ENCODE peak calls at places on chromosomes 12 and 14, in ten cellular contexts. I is uterus, X is fibroblast of lung, B is lung, Y is H9, V is psoas muscle, F is tibial artery, Z is left ventricle myocardium inferior, P is pancreas, C is Caco-2. N is an unnamed sample. For H3K27me3 and H3K4me1, the result is how much of the 10 kb centered on the place peaks cover.

GRCh38 chr14:35879141-35879648 is 53.1 kb downstream of the BRMS1L start:
- DNase-seq in I (no peak), X (peak), B (no peak), Y (no peak), V (no peak), F (no peak), Z (no peak), P (no peak), C (no peak), N (no peak)

GRCh38 chr12:31591308-31591901 is 469 bp upstream of the DENND5B start:
- DNase-seq in I (peak), X (peak), B (no peak), Y (peak), V (no peak), F (no peak), Z (no peak), P (peak), C (peak), N (no peak)

GRCh38 chr12:77124767-77125166 is 59.4 kb upstream of the E2F7 start:
- DNase-seq in I (no peak), X (no peak), B (no peak), Y (no peak), V (no peak), F (no peak), Z (no peak), P (no peak), C (no peak), N (no peak)

GRCh38 chr12:84911331-84912190 is 1.0 kb downstream of the SLC6A15 start:
- DNase-seq in I (peak), X (peak), B (no peak), Y (peak), V (no peak), F (peak), Z (no peak), P (peak), C (peak), N (peak)

GRCh38 chr12:130783110-130783715 is 55.8 kb downstream of the STX2 start:
- DNase-seq in I (no peak), X (no peak), B (no peak), Y (peak), V (no peak), F (no peak), Z (no peak), P (no peak), C (no peak), N (no peak)

GRCh38 chr12:6367065-6367968 is 8.0 kb downstream of the SCNN1A start:
- DNase-seq in I (no peak), X (peak), B (no peak), Y (no peak), V (no peak), F (no peak), Z (no peak), P (no peak), C (no peak), N (peak)

GRCh38 chr12:15855646-15856045 is 26.5 kb upstream of the STRAP start:
- DNase-seq in I (no peak), X (peak), B (no peak), Y (no peak), V (no peak), F (no peak), Z (no peak), P (no peak), C (no peak), N (no peak)

GRCh38 chr12:8081228-8081920 is 700 bp upstream of the NECAP1 start:
- DNase-seq in I (no peak), X (no peak), B (no peak), Y (no peak), V (no peak), F (no peak), Z (no peak), P (peak), C (no peak), N (no peak)

GRCh38 chr14:95609398-95609990 is 74.6 kb downstream of the GLRX5 start:
- DNase-seq in I (no peak), X (peak), B (no peak), Y (peak), V (no peak), F (no peak), Z (no peak), P (peak), C (peak), N (no peak)

GRCh38 chr12:94689002-94689645 is 38.8 kb upstream of the TMCC3 start:
- DNase-seq in I (no peak), X (peak), B (no peak), Y (no peak), V (no peak), F (no peak), Z (no peak), P (no peak), C (no peak), N (no peak)

GRCh38 chr12:84604541-84604940 is 308.1 kb downstream of the SLC6A15 start:
- DNase-seq in I (no peak), X (no peak), B (no peak), Y (no peak), V (no peak), F (no peak), Z (no peak), P (no peak), C (no peak), N (no peak)

GRCh38 chr14:59176764-59177163 is 11.7 kb upstream of the DAAM1 start:
- DNase-seq in I (no peak), X (peak), B (no peak), Y (no peak), V (no peak), F (no peak), Z (no peak), P (no peak), C (no peak), N (no peak)

GRCh38 chr14:45526715-45527549 is 273.9 kb upstream of the MIS18BP1 start:
- DNase-seq in I (no peak), X (no peak), B (no peak), Y (peak), V (no peak), F (no peak), Z (no peak), P (no peak), C (peak), N (no peak)

GRCh38 chr12:95173392-95174251 is 43.6 kb downstream of the FGD6 start:
- DNase-seq in I (peak), X (peak), B (peak), Y (no peak), V (peak), F (no peak), Z (peak), P (peak), C (no peak), N (no peak)

GRCh38 chr14:75435473-75435872 is 7.7 kb downstream of the JDP2 start:
- DNase-seq in I (no peak), X (no peak), B (no peak), Y (no peak), V (no peak), F (no peak), Z (no peak), P (no peak), C (no peak), N (no peak)

GRCh38 chr12:14284189-14284722 is 81.2 kb upstream of the ATF7IP start:
- DNase-seq in I (peak), X (peak), B (no peak), Y (peak), V (no peak), F (no peak), Z (peak), P (no peak), C (no peak), N (no peak)

GRCh38 chr12:101501410-101502045 is 26.4 kb downstream of the SPIC start:
- DNase-seq in I (no peak), X (peak), B (no peak), Y (no peak), V (no peak), F (no peak), Z (no peak), P (no peak), C (no peak), N (no peak)

GRCh38 chr14:24815543-24815942 is 181.6 kb upstream of the GZMB start:
- DNase-seq in I (no peak), X (no peak), B (no peak), Y (no peak), V (no peak), F (no peak), Z (no peak), P (no peak), C (no peak), N (no peak)

GRCh38 chr12:46492471-46493351 is 120.1 kb upstream of the SLC38A2 start:
- DNase-seq in I (no peak), X (peak), B (peak), Y (no peak), V (no peak), F (no peak), Z (no peak), P (peak), C (peak), N (no peak)

GRCh38 chr12:56528836-56529235 is 7.2 kb downstream of the RBMS2 start:
- DNase-seq in I (no peak), X (peak), B (no peak), Y (no peak), V (no peak), F (no peak), Z (no peak), P (no peak), C (no peak), N (no peak)

GRCh38 chr12:83823386-83824045 is 1089.1 kb downstream of the SLC6A15 start:
- DNase-seq in I (no peak), X (peak), B (no peak), Y (peak), V (no peak), F (no peak), Z (no peak), P (no peak), C (peak), N (peak)

GRCh38 chr14:99035712-99036593 is 236.0 kb downstream of the BCL11B start:
- DNase-seq in I (peak), X (peak), B (peak), Y (peak), V (peak), F (peak), Z (peak), P (peak), C (peak), N (peak)

GRCh38 chr12:13001725-13002040 is 1.6 kb upstream of the HEBP1 start:
- DNase-seq in I (no peak), X (no peak), B (no peak), Y (no peak), V (no peak), F (no peak), Z (no peak), P (no peak), C (no peak), N (no peak)

GRCh38 chr12:31876568-31877424 is 82.4 kb upstream of the RESF1 start:
- DNase-seq in I (no peak), X (no peak), B (no peak), Y (no peak), V (no peak), F (peak), Z (peak), P (peak), C (no peak), N (no peak)

GRCh38 chr14:90654831-90655276 is 161.4 kb downstream of the TTC7B start:
- DNase-seq in I (no peak), X (peak), B (no peak), Y (no peak), V (no peak), F (no peak), Z (no peak), P (no peak), C (no peak), N (no peak)

DNA sequence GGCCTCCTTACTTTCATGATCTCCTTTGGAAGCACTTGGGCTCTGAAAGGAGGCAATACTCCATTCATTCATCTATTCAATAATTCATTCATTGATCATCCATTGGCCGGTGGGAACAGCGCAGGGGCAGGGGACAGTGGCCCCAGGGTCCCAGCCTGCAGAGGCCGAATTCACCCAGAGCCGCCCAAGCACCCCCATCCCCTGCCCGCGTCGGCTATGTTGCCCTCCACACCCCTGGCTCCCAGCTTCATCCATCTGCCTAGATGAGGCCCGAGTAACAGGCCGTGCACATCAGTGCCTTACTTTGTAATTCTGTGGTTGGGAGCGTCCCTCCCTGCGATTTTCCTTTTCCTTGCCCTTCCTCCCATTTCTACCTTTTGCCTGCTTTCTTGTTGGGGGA is 3.2 kb downstream of the AMN start:
- DNase-seq in I (no peak), X (no peak), B (no peak), Y (no peak), V (no peak), F (no peak), Z (no peak), P (no peak), C (no peak), N (no peak)
- H3K27me3 ChIP-seq in I (under half), X (half or more), B (under half), Y (under half), V (under half), F (half or more), Z (half or more), P (under half), C (under half), N (under half)

DNA sequence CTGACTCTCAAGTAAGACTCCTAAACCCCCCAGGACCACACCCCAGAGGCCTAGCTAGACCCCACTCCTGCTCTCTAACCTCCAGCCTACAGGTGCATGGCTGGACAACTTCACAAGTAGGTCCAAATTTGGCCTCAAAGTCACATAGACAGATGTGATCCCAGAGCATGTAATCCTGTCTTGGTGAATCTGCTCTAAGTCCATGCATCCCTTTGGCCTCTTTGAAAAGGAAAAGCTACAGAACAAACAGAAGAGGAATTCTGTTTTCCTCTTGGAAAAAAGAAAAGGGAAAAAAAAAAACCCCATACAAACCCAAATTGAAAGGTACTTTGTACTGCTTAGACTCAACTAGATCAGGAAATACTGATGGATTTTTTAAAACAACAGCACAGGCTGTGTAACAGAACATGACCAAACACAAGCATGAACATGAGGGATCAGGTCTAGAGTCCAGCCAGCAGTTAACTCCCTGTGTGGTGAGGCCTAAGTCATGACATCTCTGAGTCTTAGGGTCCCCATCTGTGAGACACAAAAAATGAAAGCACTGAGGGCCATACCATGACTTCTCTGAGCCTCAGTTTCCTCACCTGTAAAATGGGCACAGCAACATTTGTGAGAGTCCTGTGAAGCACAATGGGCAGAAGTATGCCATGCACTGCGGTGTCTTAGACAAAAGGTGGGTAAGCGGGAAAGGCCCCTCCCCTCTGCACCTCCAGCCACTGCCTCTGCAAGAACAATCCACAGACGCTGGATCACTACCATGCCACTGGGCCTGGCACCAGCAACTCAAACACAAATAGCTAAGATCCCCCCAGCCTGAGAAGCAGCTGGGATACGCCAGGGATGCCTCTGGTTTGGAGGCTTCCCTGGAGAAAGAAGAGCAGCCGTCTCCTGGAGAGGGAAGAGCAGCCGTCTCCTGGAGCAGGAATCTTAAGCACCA is 9.9 kb downstream of the PITPNM2 start:
- DNase-seq in I (no peak), X (no peak), B (no peak), Y (no peak), V (no peak), F (no peak), Z (no peak), P (no peak), C (no peak), N (no peak)
- H3K4me1 ChIP-seq in I (under half), X (under half), B (under half), Y (under half), V (under half), F (under half), Z (half or more), P (under half), C (under half), N (under half)

GRCh38 chr14:60723218-60724079 is 702 bp downstream of the SIX4 start:
- DNase-seq in I (peak), X (peak), B (peak), Y (peak), V (peak), F (peak), Z (no peak), P (peak), C (no peak), N (peak)
- H3K27me3 ChIP-seq in I (under half), X (under half), B (under half), Y (under half), V (under half), F (under half), Z (half or more), P (under half), C (under half), N (under half)

DNA sequence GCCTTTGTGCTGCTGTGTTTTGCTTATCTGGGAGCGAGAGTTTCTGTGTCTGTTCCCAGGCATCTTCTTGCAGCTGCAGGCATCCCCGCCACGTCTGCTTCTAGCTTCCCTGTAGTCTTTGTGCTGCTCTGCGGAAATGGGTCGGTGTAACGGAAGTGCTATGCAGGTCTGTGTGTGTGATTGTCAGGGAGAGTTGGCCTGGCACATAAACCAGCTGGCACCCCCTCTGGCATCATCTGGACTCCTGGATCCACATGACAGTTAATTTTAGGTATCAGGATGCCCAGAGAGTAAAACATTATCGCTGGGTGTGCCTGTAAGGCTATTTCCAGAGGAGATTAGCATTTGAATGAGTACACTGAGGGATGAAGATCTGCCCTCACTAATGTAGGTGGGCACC is 9.4 kb upstream of the OASL start:
- DNase-seq in I (no peak), X (no peak), B (no peak), Y (no peak), V (no peak), F (no peak), Z (no peak), P (no peak), C (no peak), N (no peak)
- H3K4me1 ChIP-seq in I (under half), X (under half), B (under half), Y (under half), V (under half), F (under half), Z (under half), P (under half), C (under half), N (under half)

GRCh38 chr14:53609009-53609408 is 347.6 kb downstream of the BMP4 start:
- DNase-seq in I (no peak), X (no peak), B (no peak), Y (no peak), V (no peak), F (no peak), Z (no peak), P (no peak), C (no peak), N (no peak)
- H3K27me3 ChIP-seq in I (under half), X (under half), B (under half), Y (under half), V (under half), F (under half), Z (under half), P (under half), C (under half), N (under half)